ENCODE peak calls at places on chromosomes 13 and 19, in six cellular contexts. N is SK-N-DZ; E is osteocyte; U is stimulated activated CD8-positive, alpha-beta memory T cell treated with anti-CD3 and anti-CD28 coated beads, Interleukin-2, amount 100 ng/mL, for 48 hours; B is tibial nerve; Q is small intestine. G is an unnamed sample.

GRCh38 chr13:44306401-44307192 is 67.0 kb upstream of the SERP2 start:
- DNase-seq in N (no peak), E (no peak), U (no peak), B (peak; percentile 37), Q (peak; percentile 53), G (peak; percentile 52)

GRCh38 chr13:51364404-51365008 is 25.0 kb downstream of the SERPINE3 start:
- DNase-seq in N (no peak), E (no peak), U (no peak), B (no peak), Q (no peak), G (no peak)

GRCh38 chr19:47107953-47108746 is 5.4 kb downstream of the ZC3H4 start:
- DNase-seq in N (no peak), E (no peak), U (no peak), B (no peak), Q (no peak), G (no peak)

GRCh38 chr13:112177889-112178288 is 110.9 kb downstream of the SOX1 start:
- DNase-seq in N (no peak), E (no peak), U (no peak), B (no peak), Q (no peak), G (no peak)

GRCh38 chr19:52270266-52270885 is 989 bp downstream of the ZNF766 start:
- DNase-seq in N (peak; percentile 2), E (peak; percentile 80), U (no peak), B (no peak), Q (no peak), G (peak; percentile 29)

GRCh38 chr19:3065675-3066357 is 3.5 kb upstream of the TLE5 start:
- DNase-seq in N (no peak), E (no peak), U (no peak), B (no peak), Q (no peak), G (no peak)

GRCh38 chr19:2477732-2478191 is 1.8 kb downstream of the GADD45B start:
- DNase-seq in N (no peak), E (no peak), U (no peak), B (no peak), Q (no peak), G (no peak)

GRCh38 chr19:20247016-20247683 is 80.1 kb downstream of the ZNF486 start:
- DNase-seq in N (peak; percentile 60), E (no peak), U (no peak), B (no peak), Q (no peak), G (peak; percentile 63)

GRCh38 chr19:52735734-52736133 is 890 bp upstream of the ZNF611 start:
- DNase-seq in N (peak; percentile 5), E (no peak), U (no peak), B (peak; percentile 44), Q (no peak), G (peak; percentile 90)

GRCh38 chr13:111252449-111253124 is 67.9 kb upstream of the TEX29 start:
- DNase-seq in N (no peak), E (peak; percentile 70), U (no peak), B (no peak), Q (no peak), G (no peak)

GRCh38 chr13:30743319-30744055 is 8.1 kb downstream of the ALOX5AP start:
- DNase-seq in N (no peak), E (no peak), U (no peak), B (peak; percentile 63), Q (peak; percentile 87), G (no peak)

GRCh38 chr13:91154553-91154952 is 192.9 kb upstream of the MIR17HG start:
- DNase-seq in N (peak; percentile 41), E (no peak), U (no peak), B (no peak), Q (no peak), G (no peak)

GRCh38 chr19:6753178-6754031 is 13.8 kb downstream of the SH2D3A start:
- DNase-seq in N (peak; percentile 47), E (peak; percentile 83), U (peak; percentile 84), B (peak; percentile 72), Q (peak; percentile 95), G (peak; percentile 97)

GRCh38 chr19:23056516-23056915 is 53.5 kb upstream of the ZNF728 start:
- DNase-seq in N (no peak), E (no peak), U (no peak), B (no peak), Q (no peak), G (no peak)

GRCh38 chr13:45658586-45659235 is 43.2 kb upstream of the ERICH6B start:
- DNase-seq in N (no peak), E (no peak), U (no peak), B (no peak), Q (no peak), G (no peak)

GRCh38 chr19:49677901-49678674 is 1.0 kb downstream of the PRMT1 start:
- DNase-seq in N (peak; percentile 82), E (peak; percentile 91), U (peak; percentile 63), B (peak; percentile 83), Q (peak; percentile 60), G (peak; percentile 95)

GRCh38 chr19:11496391-11497163 is 9.1 kb downstream of the ZNF653 start:
- DNase-seq in N (peak; percentile 59), E (peak; percentile 91), U (peak; percentile 65), B (peak; percentile 57), Q (peak; percentile 69), G (peak; percentile 80)

GRCh38 chr19:7460562-7460966 is 28.3 kb downstream of the PEX11G start:
- DNase-seq in N (no peak), E (no peak), U (no peak), B (no peak), Q (no peak), G (no peak)

GRCh38 chr19:44615529-44616247 is 2.3 kb downstream of the IGSF23 start:
- DNase-seq in N (no peak), E (no peak), U (no peak), B (no peak), Q (peak; percentile 56), G (no peak)

GRCh38 chr13:98214008-98214643 is 37.1 kb upstream of the RNF113B start:
- DNase-seq in N (no peak), E (no peak), U (no peak), B (no peak), Q (no peak), G (no peak)

GRCh38 chr19:29834991-29835390 is 23.2 kb downstream of the CCNE1 start:
- DNase-seq in N (no peak), E (no peak), U (no peak), B (no peak), Q (no peak), G (no peak)

GRCh38 chr13:44779085-44779484 is 203.0 kb upstream of the TSC22D1 start:
- DNase-seq in N (no peak), E (no peak), U (no peak), B (no peak), Q (no peak), G (no peak)

GRCh38 chr19:4386038-4386782 is 14.1 kb downstream of the SH3GL1 start:
- DNase-seq in N (no peak), E (no peak), U (no peak), B (no peak), Q (no peak), G (no peak)

GRCh38 chr13:52925221-52925620 is 76.8 kb upstream of the PCDH8 start:
- DNase-seq in N (no peak), E (no peak), U (no peak), B (no peak), Q (no peak), G (no peak)

G was measured in neural progenitor cell.